ENCODE peak calls at places on chromosome 14, in four cellular contexts. O is astrocyte, B is hepatocyte, K is heart left ventricle. W is an unnamed sample.

GRCh38 chr14:24556756-24557155 is 19.3 kb downstream of the CTSG start:
- DNase-seq in B (no peak), O (peak; percentile 6), K (no peak), W (no peak)

GRCh38 chr14:106843951-106844483 is 1317.6 kb downstream of the TMEM121 start:
- DNase-seq in O (no peak), B (no peak), K (peak; percentile 11), W (no peak)

GRCh38 chr14:21066882-21067502 is 3.1 kb upstream of the ARHGEF40 start:
- DNase-seq in B (no peak), O (no peak), K (no peak), W (no peak)

GRCh38 chr14:69633238-69633637 is 21.8 kb downstream of the SUSD6 start:
- DNase-seq in K (no peak), O (no peak), B (no peak), W (no peak)

GRCh38 chr14:32635103-32635719 is 303.5 kb upstream of the NPAS3 start:
- DNase-seq in O (peak; percentile 73), B (no peak), K (no peak), W (no peak)

GRCh38 chr14:74148705-74149104 is 63.9 kb downstream of the LIN52 start:
- DNase-seq in B (no peak), O (no peak), K (no peak), W (no peak)

GRCh38 chr14:90319634-90320541 is 11.9 kb downstream of the NRDE2 start:
- DNase-seq in B (no peak), O (no peak), K (no peak), W (no peak)

GRCh38 chr14:34363733-34364134 is 98.3 kb downstream of the SPTSSA start:
- DNase-seq in K (no peak), B (no peak), O (peak; percentile 41), W (peak; percentile 53)

GRCh38 chr14:32998433-32998832 is 59.8 kb downstream of the NPAS3 start:
- DNase-seq in K (no peak), O (peak; percentile 6), B (no peak), W (no peak)

GRCh38 chr14:104102282-104102914 is 16.9 kb downstream of the ASPG start:
- DNase-seq in K (no peak), B (no peak), O (no peak), W (no peak)

GRCh38 chr14:46048127-46048526 is 603.5 kb downstream of the RPL10L start:
- DNase-seq in K (no peak), O (peak; percentile 32), B (peak; percentile 40), W (peak; percentile 66)

GRCh38 chr14:100524233-100524932 is 62.8 kb downstream of the BEGAIN start:
- DNase-seq in K (no peak), O (no peak), B (peak; percentile 3), W (no peak)

GRCh38 chr14:20415723-20416622 is 2.7 kb upstream of the TEP1 start:
- DNase-seq in B (peak; percentile 58), O (peak; percentile 28), K (no peak), W (no peak)

GRCh38 chr14:58796636-58797429 is 159.1 kb downstream of the DACT1 start:
- DNase-seq in B (peak; percentile 31), O (no peak), K (no peak), W (no peak)

GRCh38 chr14:96583605-96584041 is 81.4 kb downstream of the PAPOLA start:
- DNase-seq in O (no peak), K (no peak), B (no peak), W (no peak)

GRCh38 chr14:82313889-82314288 is 780.2 kb upstream of the SEL1L start:
- DNase-seq in K (no peak), B (peak; percentile 23), O (no peak), W (no peak)

GRCh38 chr14:76987956-76988520 is 40.5 kb downstream of the IRF2BPL start:
- DNase-seq in K (no peak), O (no peak), B (no peak), W (no peak)

GRCh38 chr14:103207038-103207403 is 83.8 kb downstream of the TNFAIP2 start:
- DNase-seq in K (peak; percentile 71), O (peak; percentile 12), B (peak; percentile 94), W (no peak)

GRCh38 chr14:97329701-97330100 is 532.5 kb downstream of the VRK1 start:
- DNase-seq in B (no peak), K (no peak), O (no peak), W (no peak)

GRCh38 chr14:76919811-76920571 is 93.8 kb downstream of the LRRC74A start:
- DNase-seq in B (peak; percentile 87), O (peak; percentile 88), K (peak; percentile 60), W (no peak)

GRCh38 chr14:64186231-64187129 is 107.7 kb downstream of the ESR2 start:
- DNase-seq in B (no peak), O (no peak), K (no peak), W (no peak)

GRCh38 chr14:100296106-100296651 is 10.1 kb downstream of the SLC25A29 start:
- DNase-seq in B (no peak), O (no peak), K (no peak), W (no peak)

GRCh38 chr14:40072175-40072574 is 639.9 kb upstream of the FBXO33 start:
- DNase-seq in K (no peak), B (no peak), O (no peak), W (no peak)

GRCh38 chr14:105067140-105067968 is 2.1 kb upstream of the GPR132 start:
- DNase-seq in O (peak; percentile 27), B (no peak), K (no peak), W (no peak)

GRCh38 chr14:70278281-70278680 is 81.2 kb downstream of the COX16 start:
- DNase-seq in K (no peak), B (no peak), O (no peak), W (no peak)

GRCh38 chr14:65170768-65171251 is 68.5 kb upstream of the MAX start:
- DNase-seq in B (peak; percentile 84), K (no peak), O (peak; percentile 85), W (no peak)

GRCh38 chr14:64095620-64096019 is 198.6 kb downstream of the ESR2 start:
- DNase-seq in K (no peak), O (peak; percentile 61), B (no peak), W (no peak)

GRCh38 chr14:24411468-24412454 is 13.0 kb downstream of the NYNRIN start:
- DNase-seq in O (peak; percentile 22), K (no peak), B (peak; percentile 67), W (no peak)

GRCh38 chr14:50040401-50040775 is 76.0 kb downstream of the VCPKMT start:
- DNase-seq in B (peak; percentile 71), K (no peak), O (peak; percentile 77), W (no peak)

GRCh38 chr14:28762290-28762948 is 4.2 kb upstream of the FOXG1 start:
- DNase-seq in B (no peak), O (no peak), K (no peak), W (no peak)

GRCh38 chr14:54338696-54339317 is 58.0 kb upstream of the CDKN3 start:
- DNase-seq in O (peak; percentile 56), B (peak; percentile 68), K (no peak), W (no peak)

GRCh38 chr14:102282751-102283465 is 22.1 kb downstream of the MOK start:
- DNase-seq in B (no peak), O (no peak), K (no peak), W (no peak)

GRCh38 chr14:78152246-78153068 is 17.7 kb upstream of the NRXN3 start:
- DNase-seq in K (no peak), O (no peak), B (no peak), W (no peak)

GRCh38 chr14:78157855-78158436 is 12.2 kb upstream of the NRXN3 start:
- DNase-seq in K (no peak), B (peak; percentile 73), O (peak; percentile 29), W (no peak)

GRCh38 chr14:78153069-78153351 is 17.2 kb upstream of the NRXN3 start:
- DNase-seq in K (no peak), B (no peak), O (peak; percentile 40), W (no peak)

GRCh38 chr14:78156196-78156595 is 14.0 kb upstream of the NRXN3 start:
- DNase-seq in K (no peak), B (no peak), O (no peak), W (no peak)

GRCh38 chr14:78154827-78155226 is 15.3 kb upstream of the NRXN3 start:
- DNase-seq in K (no peak), B (no peak), O (no peak), W (no peak)
- TF ChIP-seq CTCF in K (no peak), B (no peak), O (no peak), W (no peak)

GRCh38 chr14:51967521-51967920 is 21.8 kb upstream of the RTRAF start:
- DNase-seq in K (no peak), O (no peak), B (no peak), W (no peak)
- H3K4me1 ChIP-seq in K (peaks cover 3% of the 10 kb centered on the region), O (no peaks in the 10 kb centered on the region), B (no peaks in the 10 kb centered on the region), W (no peaks in the 10 kb centered on the region)

GRCh38 chr14:93804654-93805053 is 16.4 kb upstream of the PRIMA1 start:
- DNase-seq in O (no peak), K (no peak), B (no peak), W (no peak)
- TF ChIP-seq CTCF in O (no peak), K (no peak), B (no peak), W (no peak)

DNA sequence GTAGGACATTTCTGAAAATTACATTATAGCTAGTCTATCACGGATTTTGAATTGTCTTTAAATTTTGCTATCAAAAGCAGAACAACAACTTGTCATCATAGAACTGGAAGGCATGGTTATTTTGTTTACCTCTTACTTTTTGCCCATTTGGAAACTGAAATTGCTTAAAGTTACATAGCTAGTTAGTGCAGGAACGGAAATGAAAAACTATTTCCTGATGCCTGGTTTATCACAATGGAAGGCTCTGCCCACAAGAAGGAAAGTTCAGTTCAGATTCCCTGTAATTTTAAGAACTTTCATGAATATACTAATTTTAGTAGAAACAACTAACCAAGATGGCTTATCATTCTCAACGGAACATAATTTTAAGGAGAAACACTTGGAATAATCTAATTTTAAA is 427.7 kb downstream of the RAD51B start:
- DNase-seq in B (no peak), K (no peak), O (no peak), W (no peak)
- H3K4me1 ChIP-seq in B (peaks cover 81% of the 10 kb centered on the region), K (peaks cover 86% of the 10 kb centered on the region), O (peaks cover 39% of the 10 kb centered on the region), W (peaks cover 55% of the 10 kb centered on the region)